ENCODE peak calls at places on chromosomes 3 and 15, in ten cellular contexts. One of them, this sample, is unnamed.

GRCh38 chr15:80976851-80977250 is 12.8 kb downstream of the MESD start:
- DNase-seq in upper lobe of left lung: peak
- DNase-seq in GM12865: no peak
- DNase-seq in PC-9: no peak
- DNase-seq in type B pancreatic cell: no peak
- DNase-seq in adrenal gland: no peak
- DNase-seq in body of pancreas: no peak
- DNase-seq in lower lobe of right lung: no peak
- DNase-seq in BJ: no peak
- DNase-seq in nephron progenitor cell: no peak
- DNase-seq in this sample: no peak

GRCh38 chr3:107184375-107184774 is 192.9 kb upstream of the CCDC54 start:
- DNase-seq in upper lobe of left lung: no peak
- DNase-seq in GM12865: no peak
- DNase-seq in PC-9: no peak
- DNase-seq in type B pancreatic cell: no peak
- DNase-seq in adrenal gland: no peak
- DNase-seq in body of pancreas: no peak
- DNase-seq in lower lobe of right lung: no peak
- DNase-seq in BJ: peak
- DNase-seq in nephron progenitor cell: no peak
- DNase-seq in this sample: no peak

GRCh38 chr3:31993843-31994242 is 12.3 kb downstream of the ZNF860 start:
- DNase-seq in upper lobe of left lung: no peak
- DNase-seq in GM12865: no peak
- DNase-seq in PC-9: no peak
- DNase-seq in type B pancreatic cell: no peak
- DNase-seq in adrenal gland: no peak
- DNase-seq in body of pancreas: no peak
- DNase-seq in lower lobe of right lung: no peak
- DNase-seq in BJ: no peak
- DNase-seq in nephron progenitor cell: no peak
- DNase-seq in this sample: no peak

GRCh38 chr15:96264801-96265515 is 65.5 kb upstream of the NR2F2 start:
- DNase-seq in upper lobe of left lung: no peak
- DNase-seq in GM12865: no peak
- DNase-seq in PC-9: peak
- DNase-seq in type B pancreatic cell: no peak
- DNase-seq in adrenal gland: no peak
- DNase-seq in body of pancreas: peak
- DNase-seq in lower lobe of right lung: no peak
- DNase-seq in BJ: no peak
- DNase-seq in nephron progenitor cell: no peak
- DNase-seq in this sample: no peak

GRCh38 chr15:85800460-85801123 is 5.9 kb upstream of the KLHL25 start:
- DNase-seq in upper lobe of left lung: no peak
- DNase-seq in GM12865: no peak
- DNase-seq in PC-9: peak
- DNase-seq in type B pancreatic cell: no peak
- DNase-seq in adrenal gland: peak
- DNase-seq in body of pancreas: peak
- DNase-seq in lower lobe of right lung: peak
- DNase-seq in BJ: no peak
- DNase-seq in nephron progenitor cell: no peak
- DNase-seq in this sample: no peak

GRCh38 chr15:77418341-77419049 is 1.4 kb downstream of the PEAK1 start:
- DNase-seq in upper lobe of left lung: no peak
- DNase-seq in GM12865: no peak
- DNase-seq in PC-9: no peak
- DNase-seq in type B pancreatic cell: no peak
- DNase-seq in adrenal gland: no peak
- DNase-seq in body of pancreas: no peak
- DNase-seq in lower lobe of right lung: no peak
- DNase-seq in BJ: no peak
- DNase-seq in nephron progenitor cell: no peak
- DNase-seq in this sample: no peak

GRCh38 chr3:187521546-187521945 is 148.6 kb downstream of the SST start:
- DNase-seq in upper lobe of left lung: no peak
- DNase-seq in GM12865: no peak
- DNase-seq in PC-9: no peak
- DNase-seq in type B pancreatic cell: no peak
- DNase-seq in adrenal gland: no peak
- DNase-seq in body of pancreas: no peak
- DNase-seq in lower lobe of right lung: no peak
- DNase-seq in BJ: no peak
- DNase-seq in nephron progenitor cell: no peak
- DNase-seq in this sample: no peak

GRCh38 chr3:183586477-183586876 is 31.0 kb upstream of the KLHL6 start:
- DNase-seq in upper lobe of left lung: no peak
- DNase-seq in GM12865: no peak
- DNase-seq in PC-9: no peak
- DNase-seq in type B pancreatic cell: no peak
- DNase-seq in adrenal gland: no peak
- DNase-seq in body of pancreas: no peak
- DNase-seq in lower lobe of right lung: no peak
- DNase-seq in BJ: no peak
- DNase-seq in nephron progenitor cell: no peak
- DNase-seq in this sample: no peak

DNA sequence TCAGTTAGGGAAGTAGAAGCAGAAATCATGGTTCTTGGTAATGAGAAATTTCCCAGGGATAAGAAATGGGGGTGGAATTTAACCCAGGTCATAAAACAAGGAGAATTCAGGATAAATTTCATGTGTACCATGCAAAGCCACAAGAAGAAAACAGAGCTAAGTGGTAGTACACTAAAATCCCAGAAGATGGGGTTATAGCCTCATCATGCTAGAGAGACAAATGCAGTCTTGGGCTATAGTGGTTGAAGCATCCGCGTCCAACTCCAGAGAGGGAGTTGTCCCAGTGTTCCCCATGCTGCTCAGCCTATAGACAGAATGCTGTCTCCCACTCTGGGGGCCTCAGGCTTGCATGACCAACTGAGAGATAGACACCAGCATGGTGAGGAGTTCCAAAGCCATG is 36.2 kb upstream of the CLRN1 start:
- DNase-seq in upper lobe of left lung: no peak
- DNase-seq in GM12865: no peak
- DNase-seq in PC-9: no peak
- DNase-seq in type B pancreatic cell: no peak
- DNase-seq in adrenal gland: no peak
- DNase-seq in body of pancreas: no peak
- DNase-seq in lower lobe of right lung: no peak
- DNase-seq in BJ: no peak
- DNase-seq in nephron progenitor cell: no peak
- DNase-seq in this sample: no peak
- TF ChIP-seq CTCF in upper lobe of left lung: no peak
- TF ChIP-seq CTCF in GM12865: no peak
- TF ChIP-seq CTCF in PC-9: peak
- TF ChIP-seq CTCF in type B pancreatic cell: peak
- TF ChIP-seq CTCF in adrenal gland: peak
- TF ChIP-seq CTCF in body of pancreas: no peak
- TF ChIP-seq CTCF in lower lobe of right lung: no peak
- TF ChIP-seq CTCF in BJ: peak
- TF ChIP-seq CTCF in nephron progenitor cell: peak
- TF ChIP-seq CTCF in this sample: peak

GRCh38 chr3:134366221-134366927 is 7.9 kb downstream of the AMOTL2 start:
- DNase-seq in upper lobe of left lung: no peak
- DNase-seq in GM12865: no peak
- DNase-seq in PC-9: no peak
- DNase-seq in type B pancreatic cell: no peak
- DNase-seq in adrenal gland: no peak
- DNase-seq in body of pancreas: no peak
- DNase-seq in lower lobe of right lung: no peak
- DNase-seq in BJ: no peak
- DNase-seq in nephron progenitor cell: no peak
- DNase-seq in this sample: peak

GRCh38 chr3:134367869-134368750 is 6.1 kb downstream of the AMOTL2 start:
- DNase-seq in upper lobe of left lung: no peak
- DNase-seq in GM12865: no peak
- DNase-seq in PC-9: no peak
- DNase-seq in type B pancreatic cell: no peak
- DNase-seq in adrenal gland: no peak
- DNase-seq in body of pancreas: no peak
- DNase-seq in lower lobe of right lung: no peak
- DNase-seq in BJ: no peak
- DNase-seq in nephron progenitor cell: no peak
- DNase-seq in this sample: peak

GRCh38 chr3:134366928-134367352 is 7.3 kb downstream of the AMOTL2 start:
- DNase-seq in upper lobe of left lung: peak
- DNase-seq in GM12865: no peak
- DNase-seq in PC-9: no peak
- DNase-seq in type B pancreatic cell: no peak
- DNase-seq in adrenal gland: no peak
- DNase-seq in body of pancreas: no peak
- DNase-seq in lower lobe of right lung: no peak
- DNase-seq in BJ: no peak
- DNase-seq in nephron progenitor cell: no peak
- DNase-seq in this sample: peak

GRCh38 chr3:134368751-134369105 is 5.5 kb downstream of the AMOTL2 start:
- DNase-seq in upper lobe of left lung: no peak
- DNase-seq in GM12865: no peak
- DNase-seq in PC-9: no peak
- DNase-seq in type B pancreatic cell: no peak
- DNase-seq in adrenal gland: no peak
- DNase-seq in body of pancreas: no peak
- DNase-seq in lower lobe of right lung: no peak
- DNase-seq in BJ: no peak
- DNase-seq in nephron progenitor cell: no peak
- DNase-seq in this sample: peak

GRCh38 chr3:134367412-134367811 is 6.8 kb downstream of the AMOTL2 start:
- DNase-seq in upper lobe of left lung: peak
- DNase-seq in GM12865: no peak
- DNase-seq in PC-9: no peak
- DNase-seq in type B pancreatic cell: no peak
- DNase-seq in adrenal gland: no peak
- DNase-seq in body of pancreas: no peak
- DNase-seq in lower lobe of right lung: no peak
- DNase-seq in BJ: no peak
- DNase-seq in nephron progenitor cell: no peak
- DNase-seq in this sample: peak
- TF ChIP-seq CTCF in upper lobe of left lung: no peak
- TF ChIP-seq CTCF in GM12865: no peak
- TF ChIP-seq CTCF in PC-9: no peak
- TF ChIP-seq CTCF in type B pancreatic cell: no peak
- TF ChIP-seq CTCF in adrenal gland: no peak
- TF ChIP-seq CTCF in body of pancreas: no peak
- TF ChIP-seq CTCF in lower lobe of right lung: no peak
- TF ChIP-seq CTCF in BJ: peak
- TF ChIP-seq CTCF in nephron progenitor cell: no peak
- TF ChIP-seq CTCF in this sample: peak

GRCh38 chr15:74663303-74664027 is 32.4 kb downstream of the EDC3 start:
- DNase-seq in upper lobe of left lung: no peak
- DNase-seq in GM12865: no peak
- DNase-seq in PC-9: no peak
- DNase-seq in type B pancreatic cell: no peak
- DNase-seq in adrenal gland: no peak
- DNase-seq in body of pancreas: no peak
- DNase-seq in lower lobe of right lung: no peak
- DNase-seq in BJ: no peak
- DNase-seq in nephron progenitor cell: no peak
- DNase-seq in this sample: no peak

GRCh38 chr15:74664670-74665069 is 31.2 kb downstream of the EDC3 start:
- DNase-seq in upper lobe of left lung: no peak
- DNase-seq in GM12865: no peak
- DNase-seq in PC-9: no peak
- DNase-seq in type B pancreatic cell: no peak
- DNase-seq in adrenal gland: no peak
- DNase-seq in body of pancreas: no peak
- DNase-seq in lower lobe of right lung: no peak
- DNase-seq in BJ: no peak
- DNase-seq in nephron progenitor cell: no peak
- DNase-seq in this sample: no peak

GRCh38 chr15:74662064-74662860 is 33.6 kb downstream of the EDC3 start:
- DNase-seq in upper lobe of left lung: no peak
- DNase-seq in GM12865: no peak
- DNase-seq in PC-9: no peak
- DNase-seq in type B pancreatic cell: no peak
- DNase-seq in adrenal gland: no peak
- DNase-seq in body of pancreas: no peak
- DNase-seq in lower lobe of right lung: no peak
- DNase-seq in BJ: no peak
- DNase-seq in nephron progenitor cell: no peak
- DNase-seq in this sample: no peak

GRCh38 chr15:74667973-74668372 is 27.9 kb downstream of the EDC3 start:
- DNase-seq in upper lobe of left lung: no peak
- DNase-seq in GM12865: no peak
- DNase-seq in PC-9: no peak
- DNase-seq in type B pancreatic cell: no peak
- DNase-seq in adrenal gland: no peak
- DNase-seq in body of pancreas: no peak
- DNase-seq in lower lobe of right lung: no peak
- DNase-seq in BJ: no peak
- DNase-seq in nephron progenitor cell: no peak
- DNase-seq in this sample: no peak

DNA sequence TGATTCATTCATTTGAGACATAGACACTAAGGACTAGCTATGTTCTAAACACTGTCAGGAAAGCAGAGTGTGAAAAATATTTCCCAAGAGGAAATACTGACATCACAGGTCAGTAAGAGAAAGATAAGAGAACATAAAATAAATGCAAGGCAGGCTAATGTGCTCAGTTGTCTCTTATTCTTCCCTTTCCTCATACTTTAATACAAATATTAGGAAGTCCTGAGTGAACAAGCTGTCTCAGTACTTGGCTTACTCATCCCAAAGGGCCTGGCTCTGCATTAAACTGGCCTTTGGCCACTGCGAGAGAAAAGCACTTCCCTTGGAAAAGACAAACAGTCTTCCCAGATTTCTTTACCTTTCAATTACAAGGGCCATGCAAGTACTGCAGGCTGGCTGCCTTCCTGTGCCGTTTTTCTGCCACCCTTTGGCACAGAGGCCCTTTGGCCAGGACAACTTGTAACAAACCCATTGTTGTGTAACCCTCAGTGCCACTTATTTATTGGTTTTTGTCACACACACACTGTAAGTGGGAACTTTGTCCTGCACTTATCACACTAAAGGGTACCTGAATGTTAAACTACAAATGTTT is 31.7 kb downstream of the EDC3 start:
- DNase-seq in upper lobe of left lung: no peak
- DNase-seq in GM12865: no peak
- DNase-seq in PC-9: no peak
- DNase-seq in type B pancreatic cell: no peak
- DNase-seq in adrenal gland: peak
- DNase-seq in body of pancreas: peak
- DNase-seq in lower lobe of right lung: peak
- DNase-seq in BJ: no peak
- DNase-seq in nephron progenitor cell: no peak
- DNase-seq in this sample: no peak
- TF ChIP-seq CTCF in upper lobe of left lung: no peak
- TF ChIP-seq CTCF in GM12865: no peak
- TF ChIP-seq CTCF in PC-9: no peak
- TF ChIP-seq CTCF in type B pancreatic cell: no peak
- TF ChIP-seq CTCF in adrenal gland: no peak
- TF ChIP-seq CTCF in body of pancreas: no peak
- TF ChIP-seq CTCF in lower lobe of right lung: no peak
- TF ChIP-seq CTCF in BJ: no peak
- TF ChIP-seq CTCF in nephron progenitor cell: no peak
- TF ChIP-seq CTCF in this sample: no peak

DNA sequence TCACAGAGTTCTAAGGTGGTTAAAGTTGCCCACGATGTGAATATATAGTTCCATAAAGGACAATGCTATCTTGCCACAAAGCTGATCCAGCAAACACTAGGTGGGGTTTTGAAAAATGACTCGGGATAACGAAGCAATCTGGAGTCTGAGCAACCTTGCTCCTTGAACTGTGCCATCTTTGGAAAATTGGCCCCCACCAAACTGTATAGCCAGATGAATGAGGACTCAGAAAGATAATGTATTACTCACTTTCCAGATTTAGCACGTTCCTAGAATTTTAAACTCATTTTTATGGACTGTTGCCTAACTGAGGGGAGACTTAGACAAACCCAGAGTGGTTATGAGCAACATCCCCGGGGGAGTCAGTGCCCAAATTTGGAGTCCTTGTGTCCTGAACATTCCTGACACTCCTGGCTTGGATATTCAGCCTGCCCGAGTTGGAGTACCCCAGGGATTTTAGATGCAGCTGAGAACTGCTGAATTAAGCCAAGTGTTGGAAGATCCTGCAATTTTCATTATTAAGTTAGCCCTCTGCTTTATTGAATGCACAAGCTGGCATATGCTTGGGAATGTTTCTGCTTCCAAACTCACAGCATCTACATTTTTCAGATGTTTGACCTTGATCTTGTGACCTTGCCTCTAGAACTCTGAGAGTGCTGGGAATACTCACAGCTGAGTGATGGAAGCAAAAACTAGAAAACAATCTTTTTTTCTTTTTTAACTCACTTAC is 8.8 kb upstream of the MAGI1 start:
- DNase-seq in upper lobe of left lung: no peak
- DNase-seq in GM12865: no peak
- DNase-seq in PC-9: no peak
- DNase-seq in type B pancreatic cell: no peak
- DNase-seq in adrenal gland: peak
- DNase-seq in body of pancreas: peak
- DNase-seq in lower lobe of right lung: no peak
- DNase-seq in BJ: peak
- DNase-seq in nephron progenitor cell: no peak
- DNase-seq in this sample: no peak
- TF ChIP-seq CTCF in upper lobe of left lung: no peak
- TF ChIP-seq CTCF in GM12865: no peak
- TF ChIP-seq CTCF in PC-9: no peak
- TF ChIP-seq CTCF in type B pancreatic cell: no peak
- TF ChIP-seq CTCF in adrenal gland: no peak
- TF ChIP-seq CTCF in body of pancreas: no peak
- TF ChIP-seq CTCF in lower lobe of right lung: no peak
- TF ChIP-seq CTCF in BJ: peak
- TF ChIP-seq CTCF in nephron progenitor cell: no peak
- TF ChIP-seq CTCF in this sample: peak